ENCODE peak calls at places on chromosome 21, in seven cellular contexts. L, K, X, N, C, I and U are unnamed samples.

GRCh38 chr21:46324390-46325072 is 575 bp downstream of the PCNT start:
- DNase-seq in L (peak), K (peak), X (peak), N (peak), C (no peak), I (peak), U (peak)

GRCh38 chr21:37531402-37532042 is 164.9 kb downstream of the DYRK1A start:
- DNase-seq in L (no peak), K (no peak), X (no peak), N (no peak), C (no peak), I (no peak), U (no peak)

GRCh38 chr21:44300262-44300959 is 558 bp downstream of the PFKL start:
- DNase-seq in L (peak), K (peak), X (no peak), N (peak), C (no peak), I (no peak), U (peak)

GRCh38 chr21:32437729-32438128 is 25.2 kb downstream of the EVA1C start:
- DNase-seq in L (no peak), K (no peak), X (no peak), N (no peak), C (no peak), I (no peak), U (no peak)

GRCh38 chr21:14613496-14613895 is 67.4 kb upstream of the SAMSN1 start:
- DNase-seq in L (no peak), K (no peak), X (no peak), N (no peak), C (no peak), I (no peak), U (no peak)

GRCh38 chr21:43727571-43728466 is 8.9 kb downstream of the PDXK start:
- DNase-seq in L (peak), K (peak), X (no peak), N (no peak), C (no peak), I (no peak), U (no peak)

GRCh38 chr21:26437326-26438009 is 135.6 kb downstream of the CYYR1 start:
- DNase-seq in L (no peak), K (peak), X (no peak), N (no peak), C (no peak), I (no peak), U (no peak)

GRCh38 chr21:37368536-37369279 is 2.1 kb downstream of the DYRK1A start:
- DNase-seq in L (no peak), K (peak), X (no peak), N (no peak), C (no peak), I (no peak), U (no peak)

GRCh38 chr21:26140185-26140584 is 30.4 kb downstream of the APP start:
- DNase-seq in L (peak), K (peak), X (peak), N (no peak), C (peak), I (no peak), U (peak)

GRCh38 chr21:37915516-37915915 is 741 bp downstream of the KCNJ6 start:
- DNase-seq in L (no peak), K (peak), X (no peak), N (no peak), C (no peak), I (no peak), U (peak)

GRCh38 chr21:46218906-46219590 is 9.5 kb downstream of the LSS start:
- DNase-seq in L (no peak), K (no peak), X (no peak), N (no peak), C (no peak), I (no peak), U (no peak)

GRCh38 chr21:31520506-31521163 is 138.9 kb upstream of the SOD1 start:
- DNase-seq in L (no peak), K (no peak), X (no peak), N (no peak), C (no peak), I (no peak), U (peak)

GRCh38 chr21:26047279-26047967 is 123.1 kb downstream of the APP start:
- DNase-seq in L (no peak), K (no peak), X (no peak), N (no peak), C (no peak), I (no peak), U (no peak)

GRCh38 chr21:15064576-15065380 is at the start of gene NRIP1:
- DNase-seq in L (peak), K (peak), X (peak), N (peak), C (no peak), I (peak), U (peak)

GRCh38 chr21:43981151-43981870 is 30.8 kb upstream of the TRAPPC10 start:
- DNase-seq in L (no peak), K (no peak), X (no peak), N (no peak), C (no peak), I (no peak), U (no peak)

GRCh38 chr21:46117586-46118304 is 19.8 kb downstream of the COL6A2 start:
- DNase-seq in L (peak), K (no peak), X (no peak), N (no peak), C (no peak), I (no peak), U (no peak)

GRCh38 chr21:37712204-37712934 is 203.9 kb downstream of the KCNJ6 start:
- DNase-seq in L (no peak), K (peak), X (peak), N (peak), C (peak), I (no peak), U (peak)

GRCh38 chr21:23951251-23951650 is 1656.0 kb downstream of the MRPL39 start:
- DNase-seq in L (no peak), K (no peak), X (no peak), N (no peak), C (no peak), I (no peak), U (no peak)

GRCh38 chr21:45911806-45912325 is 69.7 kb upstream of the COL6A1 start:
- DNase-seq in L (no peak), K (no peak), X (no peak), N (no peak), C (no peak), I (no peak), U (no peak)

GRCh38 chr21:32514275-32515055 is 70.9 kb downstream of the TCP10L start:
- DNase-seq in L (no peak), K (no peak), X (no peak), N (no peak), C (no peak), I (no peak), U (no peak)

GRCh38 chr21:45073301-45074047 is 906 bp upstream of the ADARB1 start:
- DNase-seq in L (peak), K (peak), X (no peak), N (no peak), C (no peak), I (no peak), U (peak)

GRCh38 chr21:20822559-20823133 is 175.6 kb upstream of the NCAM2 start:
- DNase-seq in L (no peak), K (no peak), X (no peak), N (no peak), C (no peak), I (no peak), U (no peak)

GRCh38 chr21:21003701-21004100 is 5.5 kb downstream of the NCAM2 start:
- DNase-seq in L (no peak), K (peak), X (no peak), N (peak), C (no peak), I (no peak), U (peak)

GRCh38 chr21:44712203-44713028 is 1.0 kb upstream of the TSPEAR start:
- DNase-seq in L (no peak), K (no peak), X (no peak), N (no peak), C (no peak), I (no peak), U (no peak)

GRCh38 chr21:35932232-35932911 is 128.0 kb downstream of the SETD4 start:
- DNase-seq in L (peak), K (peak), X (peak), N (peak), C (peak), I (no peak), U (peak)

GRCh38 chr21:42781150-42781980 is 98.0 kb downstream of the WDR4 start:
- DNase-seq in L (no peak), K (no peak), X (no peak), N (peak), C (no peak), I (no peak), U (peak)

GRCh38 chr21:17929514-17929913 is 110.4 kb upstream of the C21orf91 start:
- DNase-seq in L (no peak), K (no peak), X (no peak), N (no peak), C (no peak), I (no peak), U (no peak)

GRCh38 chr21:21324297-21324696 is 326.1 kb downstream of the NCAM2 start:
- DNase-seq in L (no peak), K (no peak), X (no peak), N (no peak), C (no peak), I (no peak), U (no peak)

GRCh38 chr21:45502006-45502345 is 40.3 kb downstream of the SLC19A1 start:
- DNase-seq in L (no peak), K (no peak), X (no peak), N (no peak), C (no peak), I (no peak), U (no peak)

GRCh38 chr21:43191521-43191920 is 22.7 kb downstream of the CRYAA start:
- DNase-seq in L (no peak), K (no peak), X (no peak), N (no peak), C (no peak), I (no peak), U (no peak)

GRCh38 chr21:31108969-31109368 is 70.7 kb upstream of the KRTAP19-8 start:
- DNase-seq in L (no peak), K (peak), X (no peak), N (peak), C (no peak), I (no peak), U (no peak)

GRCh38 chr21:16117851-16118592 is 388.2 kb downstream of the USP25 start:
- DNase-seq in L (no peak), K (peak), X (peak), N (no peak), C (peak), I (no peak), U (no peak)

GRCh38 chr21:36542312-36543101 is 62.6 kb upstream of the CLDN14 start:
- DNase-seq in L (no peak), K (no peak), X (no peak), N (no peak), C (no peak), I (no peak), U (no peak)

GRCh38 chr21:40255665-40256064 is 388.4 kb downstream of the PCP4 start:
- DNase-seq in L (no peak), K (no peak), X (no peak), N (no peak), C (no peak), I (no peak), U (no peak)